ENCODE peak calls at places on chromosome 15, in five cellular contexts. W, Z, Q, D and G are unnamed samples.

GRCh38 chr15:77569647-77570186 is 63.0 kb downstream of the LINGO1 start:
- DNase-seq in Q (no peak), W (peak), Z (no peak), D (no peak), G (no peak)

GRCh38 chr15:66938114-66938830 is 127.1 kb upstream of the SMAD3 start:
- DNase-seq in W (no peak), Q (no peak), Z (no peak), D (no peak), G (no peak)

GRCh38 chr15:68526269-68526668 is 52.5 kb upstream of the CORO2B start:
- DNase-seq in D (no peak), Z (no peak), W (peak), Q (no peak), G (peak)

GRCh38 chr15:42267286-42267685 is 5.7 kb upstream of the GANC start:
- DNase-seq in Z (no peak), D (no peak), Q (no peak), W (no peak), G (no peak)

GRCh38 chr15:55789066-55789660 is 46.2 kb upstream of the PRTG start:
- DNase-seq in Q (no peak), D (no peak), Z (no peak), W (no peak), G (no peak)

GRCh38 chr15:31398677-31399260 is 72.1 kb downstream of the KLF13 start:
- DNase-seq in D (no peak), Q (no peak), W (no peak), Z (no peak), G (no peak)

GRCh38 chr15:50907866-50908208 is 646 bp upstream of the AP4E1 start:
- DNase-seq in Z (no peak), Q (no peak), D (no peak), W (peak), G (no peak)

GRCh38 chr15:28911295-28911979 is 25.7 kb downstream of the APBA2 start:
- DNase-seq in D (no peak), Z (no peak), Q (no peak), W (no peak), G (no peak)

GRCh38 chr15:31227954-31228542 is 98.6 kb upstream of the KLF13 start:
- DNase-seq in W (no peak), D (no peak), Q (no peak), Z (no peak), G (no peak)

GRCh38 chr15:32098033-32098432 is 67.7 kb downstream of the CHRNA7 start:
- DNase-seq in Q (no peak), D (no peak), W (no peak), Z (no peak), G (no peak)

GRCh38 chr15:96325579-96326331 is 4.7 kb upstream of the NR2F2 start:
- DNase-seq in W (peak), Z (no peak), D (no peak), Q (no peak), G (no peak)